ENCODE peak calls at places on chromosomes 7 and 10, in four cellular contexts. One of them, this sample, is unnamed.

GRCh38 chr10:122303271-122304053 is 32.4 kb downstream of the BTBD16 start:
- DNase-seq in HepG2: peak; percentile 69
- DNase-seq in WTC11: no peak
- DNase-seq in K562: no peak
- DNase-seq in this sample: no peak

GRCh38 chr7:2165610-2166594 is 66.8 kb downstream of the MAD1L1 start:
- DNase-seq in WTC11: no peak
- DNase-seq in K562: no peak
- DNase-seq in HepG2: no peak
- DNase-seq in this sample: peak; percentile 33

GRCh38 chr7:133704436-133704835 is 422.7 kb upstream of the LRGUK start:
- DNase-seq in K562: no peak
- DNase-seq in HepG2: no peak
- DNase-seq in WTC11: no peak
- DNase-seq in this sample: no peak

GRCh38 chr7:95476072-95476845 is 9.5 kb upstream of the ASB4 start:
- DNase-seq in WTC11: no peak
- DNase-seq in K562: no peak
- DNase-seq in HepG2: no peak
- DNase-seq in this sample: no peak

GRCh38 chr10:129365767-129366400 is 101.2 kb upstream of the MGMT start:
- DNase-seq in HepG2: no peak
- DNase-seq in K562: peak; percentile 73
- DNase-seq in WTC11: peak; percentile 72
- DNase-seq in this sample: peak; percentile 48

GRCh38 chr7:4958477-4959301 is at the start of gene MMD2:
- DNase-seq in WTC11: peak; percentile 55
- DNase-seq in K562: no peak
- DNase-seq in HepG2: no peak
- DNase-seq in this sample: peak; percentile 92

GRCh38 chr7:94335586-94335985 is 59.1 kb upstream of the COL1A2 start:
- DNase-seq in WTC11: no peak
- DNase-seq in HepG2: no peak
- DNase-seq in K562: no peak
- DNase-seq in this sample: no peak

GRCh38 chr7:157347217-157347904 is 10.6 kb downstream of the DNAJB6 start:
- DNase-seq in HepG2: no peak
- DNase-seq in WTC11: no peak
- DNase-seq in K562: no peak
- DNase-seq in this sample: no peak

GRCh38 chr7:73449422-73449821 is 15.8 kb downstream of the FZD9 start:
- DNase-seq in WTC11: no peak
- DNase-seq in HepG2: no peak
- DNase-seq in K562: no peak
- DNase-seq in this sample: no peak

GRCh38 chr7:127995157-127995865 is 35.9 kb downstream of the LRRC4 start:
- DNase-seq in HepG2: no peak
- DNase-seq in K562: no peak
- DNase-seq in WTC11: no peak
- DNase-seq in this sample: no peak

GRCh38 chr7:127993987-127994386 is 37.2 kb downstream of the LRRC4 start:
- DNase-seq in WTC11: no peak
- DNase-seq in HepG2: no peak
- DNase-seq in K562: no peak
- DNase-seq in this sample: no peak

GRCh38 chr7:127997226-127997922 is 33.9 kb downstream of the LRRC4 start:
- DNase-seq in K562: peak; percentile 47
- DNase-seq in WTC11: no peak
- DNase-seq in HepG2: peak; percentile 23
- DNase-seq in this sample: no peak

GRCh38 chr7:127996253-127997071 is 34.8 kb downstream of the LRRC4 start:
- DNase-seq in HepG2: no peak
- DNase-seq in K562: peak; percentile 44
- DNase-seq in WTC11: no peak
- DNase-seq in this sample: no peak

GRCh38 chr7:127995866-127996215 is 35.4 kb downstream of the LRRC4 start:
- DNase-seq in WTC11: no peak
- DNase-seq in K562: no peak
- DNase-seq in HepG2: no peak
- DNase-seq in this sample: peak; percentile 72
- TF ChIP-seq FOXJ3 in WTC11: no peak
- TF ChIP-seq FOXJ3 in K562: no peak
- TF ChIP-seq FOXJ3 in HepG2: no peak
- TF ChIP-seq FOXJ3 in this sample: no peak

DNA sequence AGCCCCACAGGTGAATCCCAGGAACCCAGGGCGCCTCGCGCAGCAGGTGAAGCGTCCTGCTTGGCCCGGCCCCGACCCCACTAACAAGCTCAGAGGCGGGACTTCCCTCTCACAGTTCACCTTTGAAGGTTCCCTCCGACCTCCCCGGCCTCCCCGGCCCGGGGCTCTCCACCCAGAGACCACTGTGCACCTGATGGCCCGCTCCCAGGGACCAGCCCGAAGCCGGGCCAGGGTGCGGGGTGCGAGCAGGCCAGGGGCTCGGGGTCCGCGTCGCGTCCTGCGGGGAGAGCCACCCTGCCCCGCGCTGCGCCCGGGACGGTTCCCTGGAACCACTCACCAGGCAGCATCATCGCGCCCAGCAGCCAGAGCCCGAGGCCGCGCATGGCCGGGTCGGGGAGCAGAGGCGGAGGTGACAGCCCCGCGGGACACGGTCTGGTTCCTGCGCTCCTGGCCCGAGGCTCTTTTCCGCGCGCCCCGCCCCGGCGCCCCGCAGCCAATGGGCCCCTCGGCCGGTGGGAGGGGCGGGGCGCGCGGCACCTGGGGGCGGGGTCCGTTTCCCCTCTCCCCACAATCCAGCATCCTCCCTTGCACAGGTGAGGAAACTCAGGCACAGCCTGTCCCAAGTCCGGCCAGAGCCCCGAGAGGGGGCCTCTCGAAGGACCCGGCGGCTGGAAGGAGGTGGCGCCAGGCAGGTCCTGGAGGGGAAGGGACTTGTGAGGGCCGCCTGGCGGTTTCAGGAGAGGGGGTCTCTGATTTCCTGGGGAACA is at the start of gene ADAM8:
- DNase-seq in WTC11: peak; percentile 87
- DNase-seq in HepG2: no peak
- DNase-seq in K562: peak; percentile 75
- DNase-seq in this sample: peak; percentile 72
- TF ChIP-seq FOXJ3 in WTC11: no peak
- TF ChIP-seq FOXJ3 in HepG2: no peak
- TF ChIP-seq FOXJ3 in K562: no peak
- TF ChIP-seq FOXJ3 in this sample: no peak

DNA sequence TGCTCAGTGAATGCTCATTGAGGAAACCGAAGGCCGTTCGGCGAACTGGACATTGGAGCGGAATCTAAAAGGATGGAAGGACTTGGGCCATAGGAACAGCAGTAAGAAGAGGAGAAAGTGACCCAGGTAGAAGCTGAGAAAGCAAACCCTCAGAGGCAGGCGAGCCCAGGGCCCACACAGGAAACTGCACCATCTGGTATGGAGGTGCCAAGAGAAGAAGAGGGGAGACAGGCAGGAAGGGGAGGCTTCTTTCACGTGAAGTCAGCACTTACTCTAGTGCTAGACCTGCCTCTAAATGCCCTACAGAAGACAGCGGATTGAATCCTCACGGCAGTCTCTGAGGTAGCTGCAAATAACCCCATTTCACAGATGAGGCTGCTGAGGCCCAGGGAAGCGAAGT is 10.2 kb upstream of the CRHR2 start:
- DNase-seq in WTC11: no peak
- DNase-seq in HepG2: no peak
- DNase-seq in K562: no peak
- DNase-seq in this sample: no peak
- TF ChIP-seq FOXJ3 in WTC11: no peak
- TF ChIP-seq FOXJ3 in HepG2: no peak
- TF ChIP-seq FOXJ3 in K562: no peak
- TF ChIP-seq FOXJ3 in this sample: no peak

DNA sequence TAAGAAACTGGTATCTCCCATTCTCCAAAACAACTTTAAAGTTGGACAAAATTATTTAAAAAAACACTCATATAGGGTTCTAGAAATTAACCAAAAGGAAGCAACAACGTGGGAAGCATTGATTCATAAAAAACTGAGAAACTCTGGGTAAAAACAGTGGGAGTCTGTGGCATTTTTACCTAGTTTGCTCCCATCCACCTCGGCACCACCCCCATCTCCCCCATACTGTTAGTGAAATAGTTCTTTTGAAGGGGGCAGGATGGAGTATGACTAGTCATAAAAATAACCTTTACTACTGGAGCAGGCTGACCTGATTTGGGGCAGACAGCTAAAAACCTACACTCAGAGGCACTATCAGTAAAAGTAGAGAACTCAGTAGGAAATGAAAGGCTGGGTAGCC is 123.2 kb downstream of the AVL9 start:
- DNase-seq in WTC11: no peak
- DNase-seq in HepG2: no peak
- DNase-seq in K562: peak; percentile 23
- DNase-seq in this sample: no peak
- TF ChIP-seq FOXJ3 in WTC11: no peak
- TF ChIP-seq FOXJ3 in HepG2: no peak
- TF ChIP-seq FOXJ3 in K562: no peak
- TF ChIP-seq FOXJ3 in this sample: no peak

GRCh38 chr10:72424561-72424960 is 69.8 kb upstream of the DNAJB12 start:
- DNase-seq in K562: no peak
- DNase-seq in HepG2: peak; percentile 5
- DNase-seq in WTC11: no peak
- DNase-seq in this sample: no peak

GRCh38 chr10:72423426-72423825 is 68.7 kb upstream of the DNAJB12 start:
- DNase-seq in K562: no peak
- DNase-seq in HepG2: no peak
- DNase-seq in WTC11: no peak
- DNase-seq in this sample: no peak

GRCh38 chr10:72429931-72430330 is 75.2 kb upstream of the DNAJB12 start:
- DNase-seq in HepG2: no peak
- DNase-seq in WTC11: no peak
- DNase-seq in K562: no peak
- DNase-seq in this sample: no peak

GRCh38 chr10:72425133-72425532 is 70.4 kb upstream of the DNAJB12 start:
- DNase-seq in K562: no peak
- DNase-seq in WTC11: no peak
- DNase-seq in HepG2: peak; percentile 18
- DNase-seq in this sample: no peak

DNA sequence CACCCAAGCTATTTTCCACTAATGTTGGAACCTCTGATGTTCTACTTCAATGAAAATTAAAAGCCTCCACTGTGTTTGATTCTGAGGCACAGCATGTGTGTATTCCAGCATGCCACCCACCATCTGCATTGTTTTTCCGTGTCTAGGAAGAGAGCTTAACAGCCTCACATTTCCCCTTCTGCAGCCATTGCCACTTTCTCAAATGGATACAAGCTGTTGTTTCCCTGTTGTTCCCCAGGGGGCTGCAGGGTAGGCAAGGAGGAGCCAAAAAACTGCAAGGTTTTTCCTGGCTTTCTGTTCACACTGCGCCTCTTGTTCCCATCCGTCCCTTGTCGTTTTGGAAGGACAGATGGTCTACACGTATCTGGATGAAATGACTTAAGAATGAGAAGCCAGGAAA is 72.3 kb upstream of the DNAJB12 start:
- DNase-seq in HepG2: no peak
- DNase-seq in WTC11: peak; percentile 39
- DNase-seq in K562: no peak
- DNase-seq in this sample: no peak
- TF ChIP-seq FOXJ3 in HepG2: no peak
- TF ChIP-seq FOXJ3 in WTC11: no peak
- TF ChIP-seq FOXJ3 in K562: no peak
- TF ChIP-seq FOXJ3 in this sample: no peak

This sample was measured in SK-N-SH.